ENCODE peak calls at places on chromosomes 11 and 22, in six cellular contexts. J, Z, O, W, D and R are unnamed samples.

GRCh38 chr22:20464096-20464614 is 26.5 kb upstream of the SCARF2 start:
- DNase-seq in O (no peak), D (no peak), Z (no peak), J (peak), W (no peak), R (no peak)

GRCh38 chr11:87473174-87473573 is 435.4 kb downstream of the TMEM135 start:
- DNase-seq in W (no peak), Z (no peak), O (peak), J (no peak), D (no peak), R (no peak)

GRCh38 chr22:50104149-50104548 is 14.3 kb downstream of the MOV10L1 start:
- DNase-seq in W (no peak), J (peak), D (no peak), Z (no peak), O (no peak), R (no peak)

GRCh38 chr11:35347921-35348331 is 71.4 kb downstream of the SLC1A2 start:
- DNase-seq in D (no peak), O (peak), W (no peak), Z (no peak), J (no peak), R (no peak)

GRCh38 chr11:131888230-131888826 is 517.9 kb downstream of the NTM start:
- DNase-seq in J (no peak), W (no peak), Z (no peak), D (no peak), O (peak), R (no peak)

GRCh38 chr11:77431813-77432212 is 42.1 kb downstream of the PAK1 start:
- DNase-seq in D (no peak), O (no peak), J (no peak), W (no peak), Z (no peak), R (no peak)

GRCh38 chr22:50340157-50340879 is 2.8 kb upstream of the PPP6R2 start:
- DNase-seq in D (peak), O (no peak), Z (no peak), W (no peak), J (no peak), R (no peak)

GRCh38 chr11:85826096-85826855 is 15.3 kb upstream of the SYTL2 start:
- DNase-seq in J (peak), W (no peak), Z (no peak), D (peak), O (peak), R (peak)

GRCh38 chr11:19953342-19953741 is 206.9 kb downstream of the DBX1 start:
- DNase-seq in D (no peak), Z (no peak), J (no peak), O (peak), W (no peak), R (peak)

GRCh38 chr11:13944016-13944415 is 18.5 kb upstream of the SPON1 start:
- DNase-seq in O (no peak), D (no peak), W (no peak), Z (no peak), J (no peak), R (no peak)

GRCh38 chr22:42930810-42931420 is 73.8 kb upstream of the ARFGAP3 start:
- DNase-seq in Z (no peak), W (peak), O (peak), D (peak), J (peak), R (no peak)
- TF ChIP-seq CTCF in Z (no peak), W (peak), O (peak), D (peak), J (no peak), R (no peak)

GRCh38 chr11:46677991-46678740 is 22.3 kb downstream of the ARHGAP1 start:
- DNase-seq in D (no peak), Z (no peak), J (no peak), W (no peak), O (peak), R (no peak)
- TF ChIP-seq CTCF in D (no peak), Z (no peak), J (no peak), W (no peak), O (peak), R (no peak)

DNA sequence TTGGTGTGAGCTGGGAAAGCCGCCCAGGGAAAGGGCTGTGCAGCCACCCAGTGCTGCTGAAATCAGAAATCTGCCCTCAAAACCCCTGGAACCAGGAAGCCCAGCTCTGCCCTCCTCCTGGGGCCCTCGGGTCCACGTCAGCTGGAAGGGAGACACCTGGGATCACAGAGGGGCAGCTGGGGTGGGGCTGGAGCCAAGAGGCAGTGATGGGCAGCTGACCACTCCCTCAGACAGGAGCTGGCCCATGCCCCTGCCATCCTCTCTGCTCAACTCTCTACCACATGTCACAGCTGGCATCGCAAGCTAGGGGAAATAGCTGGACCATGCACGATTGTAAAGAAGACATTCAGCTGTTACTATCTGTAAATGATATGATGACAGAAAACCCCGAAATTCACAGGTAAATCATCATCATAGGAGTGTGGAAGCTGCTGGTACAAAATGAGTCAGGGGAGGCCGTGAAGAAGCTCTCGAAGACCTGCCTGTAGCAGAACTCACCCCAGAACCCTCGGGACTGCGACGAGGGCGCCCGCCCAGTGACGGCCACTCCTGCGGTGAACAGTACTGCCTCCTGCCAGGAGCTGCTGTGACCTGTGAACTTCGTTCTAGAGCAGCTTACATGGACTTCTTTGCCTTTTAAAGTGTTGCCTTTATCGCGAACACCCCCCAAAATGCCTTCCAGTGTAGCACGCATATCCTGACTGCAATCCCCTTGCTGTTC is 55.9 kb downstream of the CERK start:
- DNase-seq in W (no peak), J (no peak), D (no peak), Z (no peak), O (no peak), R (no peak)
- TF ChIP-seq CTCF in W (no peak), J (no peak), D (no peak), Z (no peak), O (no peak), R (no peak)

DNA sequence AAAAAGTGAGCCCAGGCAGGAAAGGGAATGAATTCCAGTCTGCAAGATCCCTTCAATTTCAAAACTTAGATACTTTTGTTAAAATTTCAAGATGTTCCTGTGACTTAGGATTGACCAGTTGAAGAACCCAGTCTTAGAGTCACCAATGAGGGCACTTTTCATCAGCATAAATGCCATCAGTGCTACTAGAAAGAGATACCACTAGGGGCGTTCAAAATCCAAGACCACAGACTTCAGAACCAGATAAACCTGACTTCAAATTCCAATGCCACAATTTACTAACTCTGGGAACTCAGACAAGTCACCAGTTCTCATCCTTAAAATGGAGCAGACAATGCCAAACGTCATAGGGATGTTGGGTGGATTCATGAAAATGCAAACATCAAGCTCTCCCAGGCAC is 523.2 kb downstream of the BUD13 start:
- DNase-seq in Z (no peak), D (no peak), J (no peak), W (no peak), O (no peak), R (no peak)
- TF ChIP-seq CTCF in Z (no peak), D (no peak), J (peak), W (peak), O (no peak), R (peak)

GRCh38 chr11:110355011-110355744 is 58.8 kb upstream of the RDX start:
- DNase-seq in Z (no peak), D (no peak), W (no peak), J (no peak), O (no peak), R (no peak)
- TF ChIP-seq CTCF in Z (no peak), D (no peak), W (no peak), J (no peak), O (no peak), R (no peak)

GRCh38 chr11:7657306-7658025 is 15.8 kb downstream of the CYB5R2 start:
- DNase-seq in D (peak), W (peak), O (peak), J (no peak), Z (peak), R (peak)
- TF ChIP-seq CTCF in D (peak), W (peak), O (peak), J (peak), Z (peak), R (peak)

GRCh38 chr11:119479685-119480275 is 56.8 kb upstream of the THY1 start:
- DNase-seq in D (no peak), O (peak), W (no peak), Z (no peak), J (peak), R (peak)
- TF ChIP-seq CTCF in D (no peak), O (peak), W (peak), Z (no peak), J (peak), R (peak)

GRCh38 chr11:59284773-59285129 is 72.0 kb upstream of the MPEG1 start:
- DNase-seq in D (no peak), Z (no peak), W (no peak), O (no peak), J (no peak), R (no peak)
- TF ChIP-seq CTCF in D (no peak), Z (no peak), W (no peak), O (no peak), J (no peak), R (no peak)

DNA sequence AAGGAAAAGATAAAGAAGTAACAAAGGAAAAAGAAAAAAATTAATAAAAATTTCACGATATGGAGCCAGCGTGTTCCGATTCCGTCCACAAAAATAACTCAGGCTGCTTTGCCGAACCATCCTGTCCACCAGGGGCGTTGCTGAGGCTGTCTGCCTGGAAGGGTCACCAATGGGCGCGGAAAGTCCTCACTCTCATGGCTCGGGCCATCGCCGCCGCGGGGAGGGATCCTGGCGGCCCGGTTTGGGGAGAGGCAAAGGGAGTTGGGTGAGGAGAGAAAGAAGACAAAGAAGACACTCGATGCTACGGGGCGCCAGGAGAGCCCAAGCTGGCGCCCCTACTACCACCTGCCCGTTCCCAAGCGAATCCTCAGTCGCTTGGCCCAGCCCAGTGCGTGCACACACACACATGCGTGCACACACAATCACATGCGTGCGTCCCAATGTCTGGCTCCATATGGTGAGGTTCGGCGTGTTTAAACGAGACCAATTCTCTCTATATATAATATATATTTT is 5.6 kb upstream of the PYGM start:
- DNase-seq in O (no peak), D (no peak), J (no peak), W (no peak), Z (no peak), R (no peak)
- TF ChIP-seq CTCF in O (peak), D (no peak), J (peak), W (peak), Z (no peak), R (peak)

GRCh38 chr22:33748714-33749113 is 171.6 kb downstream of the LARGE1 start:
- DNase-seq in O (no peak), Z (no peak), D (no peak), W (no peak), J (peak), R (no peak)

GRCh38 chr22:33743756-33744155 is 176.5 kb downstream of the LARGE1 start:
- DNase-seq in W (no peak), Z (no peak), J (no peak), O (no peak), D (no peak), R (no peak)

GRCh38 chr22:33746501-33746928 is 173.8 kb downstream of the LARGE1 start:
- DNase-seq in Z (peak), W (no peak), J (no peak), D (peak), O (no peak), R (no peak)

GRCh38 chr22:33747576-33748180 is 172.6 kb downstream of the LARGE1 start:
- DNase-seq in Z (peak), O (no peak), J (peak), D (peak), W (no peak), R (no peak)

DNA sequence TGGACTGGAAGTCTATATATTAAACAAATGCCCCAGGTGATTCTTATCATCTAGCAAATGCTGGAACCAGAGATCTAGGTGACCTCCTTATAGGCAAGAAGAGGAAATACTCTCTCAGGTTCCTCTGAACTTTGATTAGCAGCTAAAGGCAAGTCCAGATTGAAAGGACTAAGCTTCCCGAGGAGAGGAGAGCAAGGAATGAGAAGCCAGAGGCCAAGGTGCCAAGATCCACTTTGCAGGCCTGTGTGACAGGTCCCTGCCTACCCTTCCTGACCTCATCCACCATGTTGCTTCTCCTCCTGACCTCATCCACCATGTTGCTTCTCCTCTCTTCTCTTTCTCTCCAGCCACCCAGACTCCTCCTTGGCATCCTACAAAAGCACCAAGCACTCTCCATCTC is 173.2 kb downstream of the LARGE1 start:
- DNase-seq in Z (peak), O (no peak), J (no peak), W (no peak), D (no peak), R (no peak)
- TF ChIP-seq CTCF in Z (no peak), O (no peak), J (no peak), W (no peak), D (no peak), R (no peak)